ENCODE peak calls at places on chromosomes 3 and 15, in six cellular contexts. Z is AG20443, S is cardiac fibroblast, K is GF-D8, I is hepatic stellate cell, F is fibroblast of the conjunctiva. H is an unnamed sample.

GRCh38 chr15:38050529-38050928 is 116.1 kb downstream of the TMCO5A start:
- DNase-seq in Z (peak), S (peak), K (no peak), F (no peak), I (no peak), H (no peak)

GRCh38 chr15:70439304-70439877 is 324.0 kb downstream of the UACA start:
- DNase-seq in F (no peak), Z (no peak), S (no peak), K (peak), I (no peak), H (no peak)

GRCh38 chr3:122111974-122112373 is 56.8 kb downstream of the CD86 start:
- DNase-seq in S (no peak), F (no peak), Z (no peak), K (peak), I (no peak), H (peak)

GRCh38 chr3:45154641-45155147 is 8.5 kb upstream of the CDCP1 start:
- DNase-seq in F (no peak), S (peak), Z (peak), I (no peak), K (no peak), H (no peak)

GRCh38 chr15:89127054-89127702 is 38.9 kb downstream of the ABHD2 start:
- DNase-seq in K (no peak), Z (no peak), F (no peak), I (no peak), S (no peak), H (no peak)

GRCh38 chr15:96352594-96353377 is 22.3 kb downstream of the NR2F2 start:
- DNase-seq in I (no peak), K (no peak), Z (no peak), S (peak), F (no peak), H (no peak)

GRCh38 chr3:49607796-49608195 is 53.5 kb downstream of the BSN start:
- DNase-seq in K (no peak), S (no peak), I (no peak), Z (peak), F (no peak), H (no peak)

GRCh38 chr15:78312956-78313355 is 13.5 kb upstream of the SKIC8 start:
- DNase-seq in Z (no peak), I (no peak), S (no peak), K (no peak), F (no peak), H (no peak)

GRCh38 chr3:123853686-123854372 is 30.3 kb downstream of the MYLK start:
- DNase-seq in S (no peak), K (no peak), I (no peak), F (no peak), Z (no peak), H (no peak)

GRCh38 chr3:175066617-175067415 is 207.7 kb downstream of the NAALADL2 start:
- DNase-seq in Z (no peak), S (no peak), K (no peak), I (no peak), F (no peak), H (no peak)

GRCh38 chr3:190591080-190591479 is 77.2 kb downstream of the IL1RAP start:
- DNase-seq in Z (no peak), K (no peak), S (no peak), F (no peak), I (no peak), H (no peak)

GRCh38 chr3:187807086-187807862 is 62.0 kb upstream of the BCL6 start:
- DNase-seq in Z (peak), K (no peak), I (peak), F (no peak), S (peak), H (no peak)

GRCh38 chr15:73754461-73754860 is 1.3 kb upstream of the INSYN1 start:
- DNase-seq in I (no peak), F (no peak), K (no peak), Z (peak), S (no peak), H (no peak)

GRCh38 chr15:90519688-90520087 is 10.0 kb upstream of the CRTC3 start:
- DNase-seq in S (peak), F (no peak), I (peak), K (no peak), Z (no peak), H (no peak)

GRCh38 chr3:129599607-129600006 is 6.9 kb downstream of the PLXND1 start:
- DNase-seq in F (no peak), K (peak), S (peak), Z (peak), I (peak), H (peak)

GRCh38 chr3:47250309-47251060 is 32.1 kb downstream of the KIF9 start:
- DNase-seq in S (peak), F (no peak), Z (peak), I (peak), K (no peak), H (peak)

GRCh38 chr3:181629029-181629428 is 82.7 kb upstream of the SOX2 start:
- DNase-seq in I (no peak), K (no peak), F (peak), Z (no peak), S (peak), H (no peak)

GRCh38 chr3:154886437-154886836 is 193.7 kb upstream of the MME start:
- DNase-seq in I (peak), S (peak), F (peak), K (no peak), Z (peak), H (no peak)

GRCh38 chr15:40439461-40440299 is 1.1 kb upstream of the BAHD1 start:
- DNase-seq in K (no peak), Z (no peak), I (peak), F (no peak), S (no peak), H (no peak)

GRCh38 chr3:141273700-141274410 is 42.2 kb downstream of the PXYLP1 start:
- DNase-seq in K (no peak), I (no peak), Z (no peak), S (no peak), F (no peak), H (no peak)

GRCh38 chr3:191775451-191776233 is 314.7 kb downstream of the PYDC2 start:
- DNase-seq in S (no peak), K (no peak), F (no peak), Z (peak), I (no peak), H (no peak)

GRCh38 chr3:134326760-134327593 is 47.3 kb downstream of the AMOTL2 start:
- DNase-seq in K (no peak), Z (peak), F (peak), S (peak), I (peak), H (no peak)

GRCh38 chr15:47500823-47501222 is 216.5 kb upstream of the SEMA6D start:
- DNase-seq in I (no peak), S (no peak), Z (no peak), K (no peak), F (no peak), H (peak)

GRCh38 chr15:77034620-77035467 is 36.1 kb downstream of the TSPAN3 start:
- DNase-seq in I (no peak), K (no peak), Z (peak), F (no peak), S (no peak), H (peak)

GRCh38 chr3:50185230-50185629 is 6.2 kb upstream of the GNAT1 start:
- DNase-seq in S (no peak), I (no peak), K (no peak), Z (no peak), F (no peak), H (no peak)

H was measured in Kasumi-1.